ENCODE peak calls at places on chromosomes 1 and 21, in five cellular contexts. P is A549, U is H1, Q is GM12878, K is K562. H is an unnamed sample. For H3K4me1, the result is how much of the 10 kb centered on the place peaks cover.

GRCh38 chr1:159896086-159896930 is 3.7 kb downstream of the CFAP45 start:
- DNase-seq in P (no peak), U (no peak), Q (no peak), K (peak), H (no peak)

GRCh38 chr1:236395780-236396664 is 1.9 kb downstream of the EDARADD start:
- DNase-seq in P (no peak), U (peak), Q (no peak), K (peak), H (no peak)

GRCh38 chr1:204417231-204417997 is 5.8 kb upstream of the PPP1R15B start:
- DNase-seq in P (peak), U (peak), Q (no peak), K (peak), H (peak)

GRCh38 chr1:13570924-13571323 is 12.7 kb upstream of the PDPN start:
- DNase-seq in P (no peak), U (no peak), Q (no peak), K (peak), H (no peak)

GRCh38 chr1:29698033-29698432 is 461.7 kb downstream of the PTPRU start:
- DNase-seq in P (peak), U (peak), Q (no peak), K (peak), H (peak)

GRCh38 chr1:99705385-99705784 is 59.5 kb downstream of the PALMD start:
- DNase-seq in P (no peak), U (no peak), Q (no peak), K (no peak), H (no peak)

GRCh38 chr1:43298055-43298454 is 2.7 kb upstream of the TIE1 start:
- DNase-seq in P (no peak), U (no peak), Q (no peak), K (no peak), H (no peak)

GRCh38 chr1:30778156-30778978 is 20.8 kb upstream of the LAPTM5 start:
- DNase-seq in P (peak), U (no peak), Q (no peak), K (peak), H (no peak)

GRCh38 chr21:20451051-20451450 is 547.2 kb upstream of the NCAM2 start:
- DNase-seq in P (no peak), U (no peak), Q (no peak), K (no peak), H (no peak)

GRCh38 chr21:26437326-26438009 is 135.6 kb downstream of the CYYR1 start:
- DNase-seq in P (no peak), U (peak), Q (no peak), K (no peak), H (no peak)

GRCh38 chr1:218588555-218589172 is 243.5 kb downstream of the TGFB2 start:
- DNase-seq in P (no peak), U (no peak), Q (no peak), K (no peak), H (no peak)

GRCh38 chr1:206608108-206608698 is 4.1 kb downstream of the EIF2D start:
- DNase-seq in P (peak), U (peak), Q (no peak), K (peak), H (peak)

GRCh38 chr1:220776254-220776653 is 10.5 kb upstream of the MTARC1 start:
- DNase-seq in P (no peak), U (no peak), Q (no peak), K (no peak), H (no peak)

GRCh38 chr21:46118871-46119564 is 21.1 kb downstream of the COL6A2 start:
- DNase-seq in P (no peak), U (peak), Q (no peak), K (no peak), H (no peak)

GRCh38 chr1:159008744-159009188 is 941 bp upstream of the IFI16 start:
- DNase-seq in P (no peak), U (no peak), Q (peak), K (no peak), H (no peak)

GRCh38 chr1:9242338-9242969 is 7.9 kb downstream of the H6PD start:
- DNase-seq in P (no peak), U (no peak), Q (no peak), K (no peak), H (no peak)

GRCh38 chr1:109764561-109765482 is 1.1 kb upstream of the EPS8L3 start:
- DNase-seq in P (no peak), U (no peak), Q (no peak), K (no peak), H (no peak)

GRCh38 chr1:176619261-176619660 is 156.3 kb downstream of the PAPPA2 start:
- DNase-seq in P (no peak), U (no peak), Q (no peak), K (no peak), H (no peak)

GRCh38 chr1:181159451-181160151 is 71.1 kb downstream of the IER5 start:
- DNase-seq in P (no peak), U (no peak), Q (no peak), K (peak), H (no peak)

DNA sequence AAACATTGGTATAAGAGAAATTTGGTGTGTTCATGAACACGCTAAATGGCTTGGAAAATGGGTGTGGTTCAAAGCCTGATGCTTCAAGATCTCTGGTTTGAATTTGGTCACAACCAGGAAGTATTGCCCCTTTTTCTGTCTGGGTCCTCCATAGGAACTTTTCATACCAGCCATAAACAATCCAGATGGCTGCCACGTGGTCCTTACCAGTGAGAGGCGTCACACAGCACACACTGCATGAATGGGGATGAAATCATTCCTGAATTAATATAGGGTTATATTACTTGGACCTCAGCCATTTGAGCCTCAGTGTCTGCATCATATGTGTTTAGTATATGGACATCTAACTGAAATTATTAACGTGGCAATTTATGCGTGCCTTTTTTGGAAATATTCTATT is 64.0 kb downstream of the PRRX1 start:
- DNase-seq in P (no peak), U (no peak), Q (no peak), K (no peak), H (no peak)
- H3K27ac ChIP-seq in P (no peak), U (no peak), Q (no peak), K (no peak), H (no peak)

DNA sequence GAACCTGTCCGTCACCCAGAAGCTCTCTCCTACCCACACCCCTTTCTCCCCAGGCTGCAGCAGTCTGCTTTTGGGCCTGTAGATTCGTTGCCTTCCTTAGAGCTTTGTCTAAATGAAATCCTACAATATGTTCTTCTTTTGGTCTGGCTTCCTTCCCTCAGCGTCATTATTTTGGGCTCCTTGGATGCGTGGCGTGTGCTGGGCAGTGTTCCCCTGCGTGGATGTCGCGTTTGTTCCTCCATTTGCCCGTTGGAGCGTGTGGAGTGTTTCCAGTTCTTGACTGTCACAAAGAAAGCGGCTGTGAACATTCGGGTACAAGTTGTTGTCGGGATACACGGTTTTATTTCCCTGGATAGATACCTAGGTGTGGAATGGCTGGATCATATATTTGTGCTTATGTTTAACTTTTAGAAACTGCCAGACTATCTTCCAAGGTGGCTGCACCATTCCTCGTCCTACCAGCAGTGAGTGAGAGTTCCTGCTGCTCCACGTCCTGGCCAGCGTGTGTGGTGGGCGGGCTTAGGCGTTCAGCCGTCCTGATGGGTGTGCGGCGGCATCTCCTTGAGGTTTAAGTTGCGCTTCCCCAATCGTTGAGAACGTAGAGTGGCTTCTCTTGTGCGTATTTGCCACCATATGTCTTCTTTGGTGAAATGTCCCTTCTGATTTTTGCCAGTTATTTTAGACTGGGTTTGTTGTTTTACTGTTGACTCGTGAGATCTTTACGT is 31.7 kb downstream of the SKI start:
- DNase-seq in P (no peak), U (no peak), Q (no peak), K (no peak), H (no peak)
- H3K4me1 ChIP-seq in P (under half), U (under half), Q (under half), K (under half), H (under half)

GRCh38 chr1:24508911-24509310 is 6.3 kb downstream of the RCAN3 start:
- DNase-seq in P (no peak), U (no peak), Q (no peak), K (no peak), H (no peak)

GRCh38 chr1:24504560-24504959 is 1.9 kb downstream of the RCAN3 start:
- DNase-seq in P (no peak), U (no peak), Q (no peak), K (no peak), H (no peak)

GRCh38 chr1:24507423-24507804 is 4.8 kb downstream of the RCAN3 start:
- DNase-seq in P (no peak), U (no peak), Q (no peak), K (no peak), H (no peak)

GRCh38 chr1:24505816-24506215 is 3.2 kb downstream of the RCAN3 start:
- DNase-seq in P (no peak), U (no peak), Q (no peak), K (no peak), H (no peak)

GRCh38 chr1:24506706-24507422 is 4.2 kb downstream of the RCAN3 start:
- DNase-seq in P (no peak), U (no peak), Q (no peak), K (no peak), H (no peak)
- TF ChIP-seq MAX in P (no peak), U (no peak), Q (no peak), K (no peak), H (no peak)

DNA sequence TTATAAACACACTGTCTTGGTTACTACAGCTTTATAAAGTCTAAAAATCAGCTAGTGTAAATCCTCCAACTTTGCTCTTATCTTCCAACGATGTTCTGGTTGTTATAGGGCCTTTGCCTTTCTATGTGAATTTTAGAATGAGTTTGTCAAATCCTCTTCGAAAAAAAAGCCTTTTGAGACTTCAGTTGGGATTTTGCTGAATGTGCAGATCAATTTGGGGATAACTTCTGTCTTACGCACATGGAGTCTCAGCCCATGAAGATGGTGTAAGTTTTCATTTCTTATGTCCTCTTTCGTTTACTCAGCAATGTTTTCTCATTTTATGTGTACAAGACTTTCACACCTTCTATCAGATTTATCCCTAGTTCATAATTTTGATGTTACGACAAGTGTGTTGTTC is 64.8 kb upstream of the ADARB1 start:
- DNase-seq in P (no peak), U (no peak), Q (no peak), K (no peak), H (no peak)
- H3K27ac ChIP-seq in P (no peak), U (no peak), Q (no peak), K (no peak), H (no peak)

GRCh38 chr1:54310439-54311328 is 95.5 kb downstream of the SSBP3 start:
- DNase-seq in P (peak), U (peak), Q (no peak), K (peak), H (peak)

GRCh38 chr1:54312874-54313316 is 93.3 kb downstream of the SSBP3 start:
- DNase-seq in P (peak), U (no peak), Q (no peak), K (no peak), H (no peak)

GRCh38 chr1:54311506-54311905 is 94.7 kb downstream of the SSBP3 start:
- DNase-seq in P (no peak), U (no peak), Q (no peak), K (no peak), H (no peak)

GRCh38 chr1:54307305-54307704 is 98.9 kb downstream of the SSBP3 start:
- DNase-seq in P (no peak), U (no peak), Q (no peak), K (no peak), H (no peak)

DNA sequence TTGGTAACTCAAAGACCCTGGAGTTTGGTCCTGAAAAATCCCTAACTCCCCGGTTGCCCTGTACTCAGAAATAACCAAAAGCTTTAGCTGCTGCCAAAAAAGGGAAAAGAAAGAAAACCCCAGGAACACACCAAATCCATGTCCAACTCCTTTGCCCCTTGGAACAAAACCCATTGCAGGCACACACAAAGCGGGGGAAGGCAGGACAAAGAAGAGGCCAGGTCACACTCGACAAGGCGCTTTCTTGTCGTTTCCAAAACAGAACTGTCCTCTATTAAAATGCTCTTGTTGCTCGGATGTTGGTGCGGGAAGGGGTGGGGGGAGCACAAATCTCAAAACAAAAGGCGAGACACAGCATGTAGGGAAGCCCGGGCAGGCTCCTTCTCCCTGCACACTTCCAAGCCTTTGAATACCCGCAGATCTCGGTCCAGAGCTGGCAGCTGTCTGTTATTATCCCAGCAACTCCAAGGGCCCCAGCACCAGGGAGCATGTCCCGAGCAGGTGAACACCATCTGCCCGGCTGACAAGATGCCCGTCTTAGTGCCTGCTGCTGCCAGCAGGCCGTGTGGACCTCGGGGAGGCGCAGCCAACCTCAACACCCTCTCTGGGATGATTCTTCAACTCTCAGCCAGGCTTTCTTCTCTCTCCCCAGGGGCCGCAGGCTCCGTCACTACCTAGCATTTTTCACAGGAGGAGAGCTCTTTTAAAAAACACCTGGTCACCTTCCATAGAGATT is 96.4 kb downstream of the SSBP3 start:
- DNase-seq in P (no peak), U (no peak), Q (no peak), K (no peak), H (no peak)
- H3K4me1 ChIP-seq in P (under half), U (under half), Q (under half), K (under half), H (under half)

GRCh38 chr1:26733982-26734381 is 38.2 kb downstream of the ARID1A start:
- DNase-seq in P (no peak), U (no peak), Q (no peak), K (no peak), H (no peak)

GRCh38 chr1:26730695-26731094 is 34.9 kb downstream of the ARID1A start:
- DNase-seq in P (no peak), U (no peak), Q (no peak), K (no peak), H (no peak)

GRCh38 chr1:26729633-26730032 is 33.8 kb downstream of the ARID1A start:
- DNase-seq in P (no peak), U (no peak), Q (no peak), K (no peak), H (no peak)

GRCh38 chr1:26733392-26733791 is 37.6 kb downstream of the ARID1A start:
- DNase-seq in P (no peak), U (no peak), Q (no peak), K (no peak), H (no peak)

GRCh38 chr1:26731233-26731902 is 35.6 kb downstream of the ARID1A start:
- DNase-seq in P (no peak), U (no peak), Q (no peak), K (no peak), H (no peak)
- TF ChIP-seq MAX in P (no peak), U (no peak), Q (no peak), K (peak), H (no peak)

DNA sequence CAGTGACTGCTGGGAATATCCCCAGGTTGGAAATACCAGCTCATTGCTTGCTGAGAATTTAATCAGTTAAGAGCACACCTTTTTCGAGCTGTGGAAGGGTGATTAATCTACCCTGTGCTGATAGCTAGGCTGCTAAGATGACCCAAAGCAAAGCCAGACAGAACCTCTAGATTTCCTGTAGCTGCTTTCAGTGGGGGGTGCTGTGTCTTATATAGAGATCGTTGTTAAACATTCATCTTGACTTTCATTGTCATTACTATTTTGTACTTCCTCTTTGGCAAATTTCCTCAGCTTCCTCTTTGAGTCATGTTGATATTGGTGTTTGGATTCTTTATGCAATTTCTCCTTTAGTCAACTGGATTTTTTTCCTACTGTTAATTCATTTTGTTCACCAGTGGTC is 155.3 kb downstream of the DISC1 start:
- DNase-seq in P (no peak), U (no peak), Q (no peak), K (no peak), H (no peak)
- H3K27ac ChIP-seq in P (no peak), U (no peak), Q (no peak), K (no peak), H (no peak)

GRCh38 chr1:164578474-164579200 is 19.7 kb downstream of the PBX1 start:
- DNase-seq in P (no peak), U (no peak), Q (no peak), K (no peak), H (no peak)

GRCh38 chr1:164579346-164579745 is 20.4 kb downstream of the PBX1 start:
- DNase-seq in P (no peak), U (no peak), Q (no peak), K (no peak), H (no peak)

GRCh38 chr1:164576311-164577271 is 17.6 kb downstream of the PBX1 start:
- DNase-seq in P (no peak), U (peak), Q (no peak), K (no peak), H (no peak)

GRCh38 chr1:164575356-164575755 is 16.4 kb downstream of the PBX1 start:
- DNase-seq in P (no peak), U (no peak), Q (no peak), K (no peak), H (no peak)

DNA sequence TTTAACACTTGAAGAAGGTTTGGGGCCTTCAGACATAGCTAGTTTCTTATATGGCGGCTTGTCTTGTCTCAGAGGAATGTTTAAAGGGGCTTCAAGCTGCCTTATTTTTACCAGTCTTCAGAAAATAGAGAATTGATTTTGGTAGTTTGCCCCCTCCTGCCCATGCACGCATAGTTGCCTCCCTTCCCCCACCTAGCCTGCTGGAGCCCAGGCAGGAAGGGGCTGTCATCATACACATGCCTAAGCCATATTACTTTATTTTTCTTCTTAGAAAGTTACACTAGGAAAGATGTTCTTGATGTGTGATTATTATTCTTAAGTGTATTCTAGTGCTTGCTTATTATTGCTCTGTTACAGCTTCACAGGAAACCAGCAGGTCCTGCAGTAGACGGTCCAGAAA is 18.3 kb downstream of the PBX1 start:
- DNase-seq in P (no peak), U (no peak), Q (no peak), K (no peak), H (no peak)
- H3K4me1 ChIP-seq in P (under half), U (under half), Q (under half), K (under half), H (under half)

GRCh38 chr1:17834561-17835100 is 79.5 kb downstream of the ACTL8 start:
- DNase-seq in P (no peak), U (no peak), Q (no peak), K (no peak), H (no peak)

GRCh38 chr1:17833661-17834501 is 78.7 kb downstream of the ACTL8 start:
- DNase-seq in P (no peak), U (no peak), Q (no peak), K (no peak), H (no peak)

GRCh38 chr1:17828991-17829390 is 73.9 kb downstream of the ACTL8 start:
- DNase-seq in P (no peak), U (no peak), Q (no peak), K (no peak), H (no peak)

GRCh38 chr1:17829579-17829978 is 74.4 kb downstream of the ACTL8 start:
- DNase-seq in P (no peak), U (no peak), Q (no peak), K (no peak), H (no peak)

DNA sequence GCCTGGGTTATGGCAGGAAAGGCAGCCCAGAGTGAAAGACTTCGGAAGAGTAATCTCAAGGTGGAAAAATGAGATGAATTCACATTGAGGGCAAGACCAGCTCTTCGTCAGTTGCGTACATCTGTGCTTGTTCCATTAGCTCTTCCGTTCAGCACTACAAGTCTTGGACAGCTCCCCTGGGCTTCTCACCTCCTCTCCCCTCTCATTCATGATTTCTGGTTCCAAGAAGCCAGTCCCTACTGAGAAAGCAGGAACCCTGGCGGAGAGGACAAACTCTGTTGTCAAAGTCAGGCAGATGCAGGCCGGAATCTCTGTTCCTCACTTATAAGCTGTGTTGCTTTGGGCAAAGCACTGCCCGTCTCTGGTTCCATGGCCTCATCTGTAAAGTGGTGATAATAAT is 76.5 kb downstream of the ACTL8 start:
- DNase-seq in P (peak), U (peak), Q (no peak), K (peak), H (no peak)
- TF ChIP-seq MAX in P (no peak), U (no peak), Q (no peak), K (no peak), H (no peak)

H was measured in HCT116.